ENCODE peak calls at places on chromosomes 1 and 21, in six cellular contexts. One of them, this sample, is unnamed.

GRCh38 chr1:206797534-206798383 is 25.5 kb upstream of the IL10 start:
- DNase-seq in A172: no peak
- DNase-seq in neural crest cell: peak
- DNase-seq in posterior cingulate gyrus: no peak
- DNase-seq in activated CD8-positive, alpha-beta memory T cell treated with anti-CD3 and anti-CD28 coated beads for 4 hours: no peak
- DNase-seq in AML-193: peak
- DNase-seq in this sample: peak

GRCh38 chr1:197902454-197903195 is at the start of gene C1orf53:
- DNase-seq in activated CD8-positive, alpha-beta memory T cell treated with anti-CD3 and anti-CD28 coated beads for 4 hours: peak
- DNase-seq in posterior cingulate gyrus: peak
- DNase-seq in neural crest cell: peak
- DNase-seq in AML-193: peak
- DNase-seq in A172: peak
- DNase-seq in this sample: peak

GRCh38 chr21:46097826-46098286 is at the start of gene COL6A2:
- DNase-seq in neural crest cell: peak
- DNase-seq in A172: peak
- DNase-seq in AML-193: no peak
- DNase-seq in posterior cingulate gyrus: no peak
- DNase-seq in activated CD8-positive, alpha-beta memory T cell treated with anti-CD3 and anti-CD28 coated beads for 4 hours: no peak
- DNase-seq in this sample: peak

GRCh38 chr1:53135735-53136114 is 6.7 kb downstream of the SLC1A7 start:
- DNase-seq in AML-193: no peak
- DNase-seq in A172: peak
- DNase-seq in posterior cingulate gyrus: no peak
- DNase-seq in activated CD8-positive, alpha-beta memory T cell treated with anti-CD3 and anti-CD28 coated beads for 4 hours: no peak
- DNase-seq in neural crest cell: no peak
- DNase-seq in this sample: no peak

GRCh38 chr1:86861424-86861823 is 52.5 kb downstream of the SELENOF start:
- DNase-seq in neural crest cell: no peak
- DNase-seq in posterior cingulate gyrus: no peak
- DNase-seq in A172: no peak
- DNase-seq in AML-193: no peak
- DNase-seq in activated CD8-positive, alpha-beta memory T cell treated with anti-CD3 and anti-CD28 coated beads for 4 hours: no peak
- DNase-seq in this sample: peak

GRCh38 chr1:37288900-37289299 is 185.5 kb upstream of the ZC3H12A start:
- DNase-seq in neural crest cell: no peak
- DNase-seq in AML-193: no peak
- DNase-seq in activated CD8-positive, alpha-beta memory T cell treated with anti-CD3 and anti-CD28 coated beads for 4 hours: no peak
- DNase-seq in A172: no peak
- DNase-seq in posterior cingulate gyrus: no peak
- DNase-seq in this sample: no peak

GRCh38 chr1:3483801-3484444 is 29.5 kb downstream of the ARHGEF16 start:
- DNase-seq in AML-193: no peak
- DNase-seq in A172: no peak
- DNase-seq in posterior cingulate gyrus: peak
- DNase-seq in activated CD8-positive, alpha-beta memory T cell treated with anti-CD3 and anti-CD28 coated beads for 4 hours: no peak
- DNase-seq in neural crest cell: peak
- DNase-seq in this sample: peak

GRCh38 chr1:170967042-170967910 is 31.9 kb downstream of the MROH9 start:
- DNase-seq in neural crest cell: no peak
- DNase-seq in activated CD8-positive, alpha-beta memory T cell treated with anti-CD3 and anti-CD28 coated beads for 4 hours: no peak
- DNase-seq in A172: peak
- DNase-seq in posterior cingulate gyrus: no peak
- DNase-seq in AML-193: peak
- DNase-seq in this sample: peak

GRCh38 chr1:67831850-67832513 is 1.3 kb downstream of the GNG12 start:
- DNase-seq in activated CD8-positive, alpha-beta memory T cell treated with anti-CD3 and anti-CD28 coated beads for 4 hours: no peak
- DNase-seq in AML-193: no peak
- DNase-seq in posterior cingulate gyrus: no peak
- DNase-seq in A172: peak
- DNase-seq in neural crest cell: peak
- DNase-seq in this sample: peak

GRCh38 chr1:152886758-152887409 is 8.8 kb downstream of the SMCP start:
- DNase-seq in A172: no peak
- DNase-seq in activated CD8-positive, alpha-beta memory T cell treated with anti-CD3 and anti-CD28 coated beads for 4 hours: no peak
- DNase-seq in posterior cingulate gyrus: no peak
- DNase-seq in neural crest cell: no peak
- DNase-seq in AML-193: no peak
- DNase-seq in this sample: no peak

GRCh38 chr1:204716687-204717086 is 31.1 kb upstream of the LRRN2 start:
- DNase-seq in activated CD8-positive, alpha-beta memory T cell treated with anti-CD3 and anti-CD28 coated beads for 4 hours: no peak
- DNase-seq in neural crest cell: no peak
- DNase-seq in A172: no peak
- DNase-seq in posterior cingulate gyrus: no peak
- DNase-seq in AML-193: no peak
- DNase-seq in this sample: no peak

GRCh38 chr1:235074335-235075120 is 54.1 kb downstream of the TOMM20 start:
- DNase-seq in posterior cingulate gyrus: peak
- DNase-seq in AML-193: no peak
- DNase-seq in activated CD8-positive, alpha-beta memory T cell treated with anti-CD3 and anti-CD28 coated beads for 4 hours: peak
- DNase-seq in A172: peak
- DNase-seq in neural crest cell: no peak
- DNase-seq in this sample: no peak

GRCh38 chr1:231162970-231163830 is 1.3 kb downstream of the TRIM67 start:
- DNase-seq in AML-193: no peak
- DNase-seq in activated CD8-positive, alpha-beta memory T cell treated with anti-CD3 and anti-CD28 coated beads for 4 hours: no peak
- DNase-seq in neural crest cell: no peak
- DNase-seq in posterior cingulate gyrus: no peak
- DNase-seq in A172: no peak
- DNase-seq in this sample: no peak

GRCh38 chr1:98084188-98084587 is 163.4 kb upstream of the DPYD start:
- DNase-seq in neural crest cell: no peak
- DNase-seq in activated CD8-positive, alpha-beta memory T cell treated with anti-CD3 and anti-CD28 coated beads for 4 hours: no peak
- DNase-seq in posterior cingulate gyrus: no peak
- DNase-seq in AML-193: no peak
- DNase-seq in A172: no peak
- DNase-seq in this sample: no peak

GRCh38 chr1:20484526-20485462 is 1.2 kb downstream of the CAMK2N1 start:
- DNase-seq in posterior cingulate gyrus: peak
- DNase-seq in A172: no peak
- DNase-seq in neural crest cell: peak
- DNase-seq in AML-193: no peak
- DNase-seq in activated CD8-positive, alpha-beta memory T cell treated with anti-CD3 and anti-CD28 coated beads for 4 hours: no peak
- DNase-seq in this sample: peak

GRCh38 chr1:204578867-204579664 is 62.9 kb downstream of the MDM4 start:
- DNase-seq in activated CD8-positive, alpha-beta memory T cell treated with anti-CD3 and anti-CD28 coated beads for 4 hours: no peak
- DNase-seq in posterior cingulate gyrus: no peak
- DNase-seq in neural crest cell: no peak
- DNase-seq in A172: no peak
- DNase-seq in AML-193: no peak
- DNase-seq in this sample: peak

GRCh38 chr21:44952116-44952928 is 12.5 kb downstream of the SLX9 start:
- DNase-seq in activated CD8-positive, alpha-beta memory T cell treated with anti-CD3 and anti-CD28 coated beads for 4 hours: no peak
- DNase-seq in posterior cingulate gyrus: no peak
- DNase-seq in neural crest cell: no peak
- DNase-seq in A172: no peak
- DNase-seq in AML-193: no peak
- DNase-seq in this sample: no peak

This sample was measured in HAP-1.